ENCODE peak calls at places on chromosome 13, in ten cellular contexts. Q is skeletal muscle cell; G is fibroblast of gingiva; A is activated T-cell treated with anti-CD3 and anti-CD28 coated beads, Interleukin-2, amount 50 U/mL, for 4 hours; T is omental fat pad; L is neural crest cell; N is psoas muscle; V is AG04450; B is HEK293T; K is stimulated activated CD8-positive, alpha-beta memory T cell treated with anti-CD3 and anti-CD28 coated beads, Interleukin-12 subunit alpha, Interleukin-12 subunit beta, amount 100 ng/mL, for 1 hour. Z is an unnamed sample.

GRCh38 chr13:33145667-33146066 is 129.4 kb downstream of the KL start:
- DNase-seq in Q (no peak), G (no peak), A (no peak), T (no peak), L (no peak), N (no peak), V (no peak), B (no peak), K (no peak), Z (no peak)

GRCh38 chr13:43663474-43664090 is 123.2 kb downstream of the ENOX1 start:
- DNase-seq in Q (peak), G (peak), A (no peak), T (no peak), L (no peak), N (no peak), V (peak), B (no peak), K (no peak), Z (peak)

GRCh38 chr13:36476661-36477060 is 44.4 kb downstream of the CCNA1 start:
- DNase-seq in Q (no peak), G (no peak), A (no peak), T (no peak), L (no peak), N (no peak), V (no peak), B (no peak), K (no peak), Z (no peak)

GRCh38 chr13:77896977-77897376 is 21.7 kb downstream of the EDNRB start:
- DNase-seq in Q (no peak), G (peak), A (no peak), T (no peak), L (no peak), N (no peak), V (no peak), B (no peak), K (no peak), Z (no peak)

GRCh38 chr13:23673354-23673753 is 103.1 kb downstream of the TNFRSF19 start:
- DNase-seq in Q (peak), G (peak), A (no peak), T (no peak), L (no peak), N (no peak), V (peak), B (no peak), K (no peak), Z (no peak)

GRCh38 chr13:23554000-23554399 is 16.2 kb upstream of the TNFRSF19 start:
- DNase-seq in Q (no peak), G (no peak), A (no peak), T (no peak), L (no peak), N (no peak), V (no peak), B (no peak), K (no peak), Z (no peak)

GRCh38 chr13:113647351-113648217 is 10.4 kb downstream of the ATP4B start:
- DNase-seq in Q (no peak), G (peak), A (no peak), T (peak), L (no peak), N (peak), V (no peak), B (no peak), K (no peak), Z (peak)

GRCh38 chr13:30362869-30363268 is 55.5 kb upstream of the KATNAL1 start:
- DNase-seq in Q (no peak), G (no peak), A (no peak), T (no peak), L (no peak), N (no peak), V (no peak), B (no peak), K (no peak), Z (no peak)

GRCh38 chr13:24911135-24911524 is 147.2 kb downstream of the RNF17 start:
- DNase-seq in Q (no peak), G (peak), A (no peak), T (no peak), L (no peak), N (no peak), V (no peak), B (no peak), K (no peak), Z (peak)

GRCh38 chr13:78816592-78816991 is 157.6 kb upstream of the OBI1 start:
- DNase-seq in Q (no peak), G (no peak), A (no peak), T (no peak), L (no peak), N (no peak), V (no peak), B (no peak), K (no peak), Z (no peak)

GRCh38 chr13:72851678-72852014 is 69.7 kb downstream of the PIBF1 start:
- DNase-seq in Q (no peak), G (no peak), A (no peak), T (no peak), L (no peak), N (no peak), V (no peak), B (no peak), K (no peak), Z (no peak)

GRCh38 chr13:79724348-79725103 is 243.6 kb downstream of the NDFIP2 start:
- DNase-seq in Q (peak), G (no peak), A (no peak), T (no peak), L (no peak), N (no peak), V (no peak), B (no peak), K (no peak), Z (peak)

Z was measured in HT-29.